ENCODE peak calls at places on chromosomes 11 and 22, in four cellular contexts. G is WTC11, W is HepG2, B is K562. T is an unnamed sample.

GRCh38 chr11:3885855-3886254 is 30.4 kb downstream of the STIM1 start:
- DNase-seq in G (no peak), W (no peak), B (no peak), T (no peak)

GRCh38 chr11:64566042-64566914 is 24.7 kb upstream of the SLC22A12 start:
- DNase-seq in G (peak), W (peak), B (peak), T (peak)

GRCh38 chr22:28395520-28395919 is 284.1 kb downstream of the TTC28 start:
- DNase-seq in G (no peak), W (no peak), B (no peak), T (no peak)

GRCh38 chr11:112321521-112322172 is 61.0 kb upstream of the PLET1 start:
- DNase-seq in G (no peak), W (peak), B (no peak), T (no peak)

GRCh38 chr11:125512106-125512505 is 16.0 kb upstream of the FEZ1 start:
- DNase-seq in G (no peak), W (no peak), B (no peak), T (no peak)

GRCh38 chr11:17734418-17734911 is at the start of gene KCNC1:
- DNase-seq in G (peak), W (no peak), B (peak), T (peak)

GRCh38 chr22:35313311-35314121 is 13.8 kb downstream of the TOM1 start:
- DNase-seq in G (no peak), W (peak), B (no peak), T (no peak)

GRCh38 chr11:125903753-125904659 is at the start of gene DDX25:
- DNase-seq in G (peak), W (no peak), B (no peak), T (no peak)

GRCh38 chr11:6737872-6738466 is 33.8 kb downstream of the OR2AG2 start:
- DNase-seq in G (peak), W (peak), B (peak), T (peak)

GRCh38 chr11:67120881-67121710 is 2.0 kb downstream of the KDM2A start:
- DNase-seq in G (no peak), W (no peak), B (no peak), T (no peak)

GRCh38 chr11:66289548-66290331 is 797 bp upstream of the YIF1A start:
- DNase-seq in G (peak), W (no peak), B (peak), T (peak)

GRCh38 chr11:10109836-10110235 is 184.2 kb downstream of the SBF2 start:
- DNase-seq in G (no peak), W (no peak), B (no peak), T (no peak)

GRCh38 chr11:72001834-72002591 is 3.3 kb downstream of the IL18BP start:
- DNase-seq in G (no peak), W (no peak), B (no peak), T (no peak)

GRCh38 chr11:119591836-119592310 is 137.1 kb downstream of the NECTIN1 start:
- DNase-seq in G (no peak), W (no peak), B (no peak), T (no peak)

GRCh38 chr11:134784525-134784924 is 372.5 kb upstream of the B3GAT1 start:
- DNase-seq in G (no peak), W (no peak), B (no peak), T (no peak)

GRCh38 chr22:22865311-22866072 is 22.1 kb upstream of the IGLL5 start:
- DNase-seq in G (no peak), W (no peak), B (peak), T (no peak)

GRCh38 chr11:65911682-65912568 is 6.9 kb downstream of the C11orf68 start:
- DNase-seq in G (peak), W (no peak), B (peak), T (peak)

GRCh38 chr11:85133636-85134035 is 493.5 kb downstream of the DLG2 start:
- DNase-seq in G (no peak), W (no peak), B (no peak), T (no peak)

GRCh38 chr11:33773399-33774355 is 643 bp downstream of the FBXO3 start:
- DNase-seq in G (peak), W (peak), B (peak), T (peak)
- TF ChIP-seq ELF4 in G (no peak), W (no peak), B (no peak), T (no peak)

GRCh38 chr22:20956258-20957117 is 10.6 kb upstream of the AIFM3 start:
- DNase-seq in G (peak), W (peak), B (no peak), T (no peak)

GRCh38 chr22:20959578-20960461 is 7.2 kb upstream of the AIFM3 start:
- DNase-seq in G (no peak), W (no peak), B (no peak), T (no peak)

GRCh38 chr22:20955548-20955947 is 11.5 kb upstream of the AIFM3 start:
- DNase-seq in G (no peak), W (no peak), B (no peak), T (no peak)

GRCh38 chr22:20957118-20957690 is 9.9 kb upstream of the AIFM3 start:
- DNase-seq in G (peak), W (no peak), B (no peak), T (no peak)

GRCh38 chr22:20957691-20958440 is 9.2 kb upstream of the AIFM3 start:
- DNase-seq in G (peak), W (no peak), B (no peak), T (no peak)
- TF ChIP-seq ELF4 in G (no peak), W (no peak), B (no peak), T (no peak)

GRCh38 chr11:15826008-15826650 is 530.2 kb downstream of the SOX6 start:
- DNase-seq in G (no peak), W (no peak), B (no peak), T (no peak)

GRCh38 chr11:15830730-15831443 is 525.5 kb downstream of the SOX6 start:
- DNase-seq in G (no peak), W (no peak), B (no peak), T (no peak)

GRCh38 chr11:15826826-15827225 is 529.5 kb downstream of the SOX6 start:
- DNase-seq in G (peak), W (no peak), B (peak), T (peak)

GRCh38 chr11:15829312-15829711 is 527.0 kb downstream of the SOX6 start:
- DNase-seq in G (no peak), W (no peak), B (no peak), T (no peak)

DNA sequence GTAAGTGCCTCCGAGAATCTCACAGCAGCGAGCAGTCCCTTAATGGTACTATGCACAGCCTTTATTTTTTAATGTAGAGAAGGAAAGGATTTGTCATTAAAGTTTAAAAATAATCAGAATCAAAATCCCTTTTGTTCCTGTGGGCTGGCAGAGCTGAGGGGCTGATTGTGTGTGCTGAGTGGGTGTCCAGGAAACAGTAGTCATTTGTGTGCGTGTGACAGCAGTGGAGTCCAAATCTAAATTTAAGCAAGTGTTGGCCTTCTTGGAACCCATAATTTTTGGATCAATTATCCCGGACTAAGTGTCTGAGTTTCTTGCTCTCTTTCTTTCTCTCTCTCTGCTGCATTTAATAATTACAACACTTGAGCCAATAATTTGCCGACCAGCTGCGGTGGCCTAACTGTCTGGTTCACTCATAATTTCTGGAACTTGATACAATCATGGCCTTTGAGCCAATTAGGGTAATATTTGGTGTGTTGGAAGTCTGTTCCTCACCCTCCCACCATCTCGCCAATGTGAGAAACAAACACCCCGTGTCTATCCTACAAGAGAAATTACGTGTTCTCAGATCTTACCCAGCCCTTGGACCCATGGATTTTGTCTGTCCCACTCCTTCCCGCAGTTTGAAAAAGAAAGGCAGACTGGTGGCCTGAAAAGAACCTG is 528.0 kb downstream of the SOX6 start:
- DNase-seq in G (no peak), W (no peak), B (no peak), T (no peak)
- TF ChIP-seq ELF4 in G (no peak), W (no peak), B (no peak), T (no peak)

DNA sequence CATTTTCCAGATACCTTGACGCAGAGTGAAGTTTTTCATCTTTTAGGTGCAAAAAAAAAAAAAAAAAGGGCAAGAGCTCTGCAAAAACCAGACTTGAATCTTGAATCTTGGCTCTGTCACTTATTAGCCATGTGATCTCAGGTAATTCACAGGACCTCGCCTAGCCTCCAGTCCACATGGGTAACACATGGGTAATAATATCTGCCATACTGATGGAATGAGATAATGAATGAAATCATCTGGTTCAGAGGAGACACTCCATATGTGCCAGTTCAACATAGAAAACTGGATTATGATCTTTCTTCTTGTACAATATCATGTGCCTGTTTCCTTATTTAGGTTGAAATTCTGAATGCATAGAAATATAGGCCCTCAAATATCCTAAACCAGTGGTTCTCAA is 8.6 kb upstream of the AMOTL1 start:
- DNase-seq in G (no peak), W (no peak), B (no peak), T (no peak)
- TF ChIP-seq ELF4 in G (no peak), W (no peak), B (no peak), T (no peak)

GRCh38 chr11:12043221-12043620 is 34.8 kb upstream of the DKK3 start:
- DNase-seq in G (no peak), W (no peak), B (no peak), T (no peak)
- TF ChIP-seq ELF4 in G (no peak), W (no peak), B (no peak), T (no peak)

GRCh38 chr11:34860518-34860917 is 55.7 kb downstream of the APIP start:
- DNase-seq in G (no peak), W (no peak), B (no peak), T (no peak)
- TF ChIP-seq ELF4 in G (no peak), W (no peak), B (no peak), T (no peak)

T was measured in HEK293T.